ENCODE peak calls at places on chromosomes 7 and 10, in five cellular contexts. One of them, this sample, is unnamed.

GRCh38 chr10:103828587-103829186 is 26.7 kb downstream of the SH3PXD2A start:
- DNase-seq in H9: no peak
- DNase-seq in fibroblast of lung: no peak
- DNase-seq in K562: no peak
- DNase-seq in PC-3: no peak
- DNase-seq in this sample: no peak

GRCh38 chr10:50224330-50224952 is 26.9 kb downstream of the ASAH2 start:
- DNase-seq in H9: peak; percentile 42
- DNase-seq in fibroblast of lung: peak; percentile 70
- DNase-seq in K562: peak; percentile 85
- DNase-seq in PC-3: peak; percentile 99
- DNase-seq in this sample: peak; percentile 69

GRCh38 chr10:84783386-84783785 is 455.0 kb downstream of the CCSER2 start:
- DNase-seq in H9: peak; percentile 54
- DNase-seq in fibroblast of lung: no peak
- DNase-seq in K562: peak; percentile 28
- DNase-seq in PC-3: peak; percentile 34
- DNase-seq in this sample: peak; percentile 77

GRCh38 chr7:129859188-129859587 is 93.6 kb downstream of the UBE2H start:
- DNase-seq in H9: no peak
- DNase-seq in fibroblast of lung: no peak
- DNase-seq in K562: no peak
- DNase-seq in PC-3: no peak
- DNase-seq in this sample: no peak

GRCh38 chr7:158267737-158268435 is 319.7 kb downstream of the PTPRN2 start:
- DNase-seq in H9: no peak
- DNase-seq in fibroblast of lung: no peak
- DNase-seq in K562: no peak
- DNase-seq in PC-3: no peak
- DNase-seq in this sample: no peak

GRCh38 chr10:107409517-107409916 is 245.0 kb upstream of the SORCS1 start:
- DNase-seq in H9: no peak
- DNase-seq in fibroblast of lung: peak; percentile 23
- DNase-seq in K562: no peak
- DNase-seq in PC-3: peak; percentile 49
- DNase-seq in this sample: peak; percentile 50

GRCh38 chr7:99782012-99782953 is 1.7 kb downstream of the CYP3A4 start:
- DNase-seq in H9: no peak
- DNase-seq in fibroblast of lung: no peak
- DNase-seq in K562: peak; percentile 20
- DNase-seq in PC-3: peak; percentile 11
- DNase-seq in this sample: no peak

GRCh38 chr7:95725170-95725569 is 47.2 kb upstream of the DYNC1I1 start:
- DNase-seq in H9: no peak
- DNase-seq in fibroblast of lung: no peak
- DNase-seq in K562: no peak
- DNase-seq in PC-3: peak; percentile 18
- DNase-seq in this sample: no peak

GRCh38 chr10:65341323-65341922 is 1584.4 kb upstream of the LRRTM3 start:
- DNase-seq in H9: no peak
- DNase-seq in fibroblast of lung: peak; percentile 67
- DNase-seq in K562: no peak
- DNase-seq in PC-3: peak; percentile 90
- DNase-seq in this sample: no peak

GRCh38 chr10:109762556-109762955 is 160.8 kb downstream of the XPNPEP1 start:
- DNase-seq in H9: no peak
- DNase-seq in fibroblast of lung: no peak
- DNase-seq in K562: no peak
- DNase-seq in PC-3: no peak
- DNase-seq in this sample: no peak

GRCh38 chr10:72261323-72262018 is 12.3 kb upstream of the DDIT4 start:
- DNase-seq in H9: no peak
- DNase-seq in fibroblast of lung: no peak
- DNase-seq in K562: peak; percentile 81
- DNase-seq in PC-3: peak; percentile 25
- DNase-seq in this sample: no peak

GRCh38 chr10:19421664-19422063 is 373.1 kb downstream of the MALRD1 start:
- DNase-seq in H9: no peak
- DNase-seq in fibroblast of lung: peak; percentile 71
- DNase-seq in K562: no peak
- DNase-seq in PC-3: no peak
- DNase-seq in this sample: no peak

GRCh38 chr10:79105818-79106217 is 37.1 kb downstream of the ZMIZ1 start:
- DNase-seq in H9: no peak
- DNase-seq in fibroblast of lung: no peak
- DNase-seq in K562: no peak
- DNase-seq in PC-3: no peak
- DNase-seq in this sample: no peak

GRCh38 chr10:63724922-63725321 is 203.7 kb downstream of the REEP3 start:
- DNase-seq in H9: no peak
- DNase-seq in fibroblast of lung: no peak
- DNase-seq in K562: no peak
- DNase-seq in PC-3: peak; percentile 35
- DNase-seq in this sample: no peak

GRCh38 chr7:30562498-30562897 is 32.2 kb upstream of the GARS1 start:
- DNase-seq in H9: no peak
- DNase-seq in fibroblast of lung: peak; percentile 85
- DNase-seq in K562: peak; percentile 51
- DNase-seq in PC-3: peak; percentile 40
- DNase-seq in this sample: no peak

GRCh38 chr7:99290980-99291607 is 18.5 kb downstream of the MYH16 start:
- DNase-seq in H9: no peak
- DNase-seq in fibroblast of lung: peak; percentile 92
- DNase-seq in K562: no peak
- DNase-seq in PC-3: no peak
- DNase-seq in this sample: no peak

GRCh38 chr7:99201027-99201426 is 6.9 kb downstream of the KPNA7 start:
- DNase-seq in H9: no peak
- DNase-seq in fibroblast of lung: peak; percentile 37
- DNase-seq in K562: no peak
- DNase-seq in PC-3: peak; percentile 94
- DNase-seq in this sample: no peak

GRCh38 chr7:123748171-123748733 is 551 bp downstream of the WASL start:
- DNase-seq in H9: peak; percentile 37
- DNase-seq in fibroblast of lung: peak; percentile 42
- DNase-seq in K562: peak; percentile 70
- DNase-seq in PC-3: peak; percentile 28
- DNase-seq in this sample: peak; percentile 77

GRCh38 chr7:156162451-156162850 is 350.2 kb upstream of the SHH start:
- DNase-seq in H9: no peak
- DNase-seq in fibroblast of lung: no peak
- DNase-seq in K562: no peak
- DNase-seq in PC-3: no peak
- DNase-seq in this sample: peak; percentile 10

GRCh38 chr7:42878303-42878702 is 33.6 kb downstream of the C7orf25 start:
- DNase-seq in H9: no peak
- DNase-seq in fibroblast of lung: no peak
- DNase-seq in K562: no peak
- DNase-seq in PC-3: no peak
- DNase-seq in this sample: no peak

GRCh38 chr7:16492513-16493062 is 27.1 kb upstream of the SOSTDC1 start:
- DNase-seq in H9: no peak
- DNase-seq in fibroblast of lung: peak; percentile 56
- DNase-seq in K562: peak; percentile 72
- DNase-seq in PC-3: peak; percentile 46
- DNase-seq in this sample: no peak

GRCh38 chr7:147756290-147756689 is 834.3 kb upstream of the C7orf33 start:
- DNase-seq in H9: no peak
- DNase-seq in fibroblast of lung: no peak
- DNase-seq in K562: no peak
- DNase-seq in PC-3: no peak
- DNase-seq in this sample: no peak

GRCh38 chr7:29207469-29207868 is 12.9 kb downstream of the CHN2 start:
- DNase-seq in H9: no peak
- DNase-seq in fibroblast of lung: no peak
- DNase-seq in K562: no peak
- DNase-seq in PC-3: peak; percentile 49
- DNase-seq in this sample: no peak

GRCh38 chr10:32379314-32379949 is 32.5 kb upstream of the EPC1 start:
- DNase-seq in H9: peak; percentile 36
- DNase-seq in fibroblast of lung: peak; percentile 78
- DNase-seq in K562: peak; percentile 83
- DNase-seq in PC-3: peak; percentile 93
- DNase-seq in this sample: peak; percentile 56

GRCh38 chr10:119441151-119441821 is 101.2 kb downstream of the RGS10 start:
- DNase-seq in H9: no peak
- DNase-seq in fibroblast of lung: peak; percentile 84
- DNase-seq in K562: no peak
- DNase-seq in PC-3: no peak
- DNase-seq in this sample: no peak

GRCh38 chr7:6416516-6417145 is 31.1 kb downstream of the DAGLB start:
- DNase-seq in H9: peak; percentile 89
- DNase-seq in fibroblast of lung: peak; percentile 40
- DNase-seq in K562: no peak
- DNase-seq in PC-3: peak; percentile 50
- DNase-seq in this sample: peak; percentile 94

GRCh38 chr10:73774637-73775036 is 7.2 kb upstream of the CHCHD1 start:
- DNase-seq in H9: no peak
- DNase-seq in fibroblast of lung: peak; percentile 33
- DNase-seq in K562: peak; percentile 80
- DNase-seq in PC-3: peak; percentile 91
- DNase-seq in this sample: no peak

GRCh38 chr7:74718336-74718735 is 55.5 kb upstream of the NCF1 start:
- DNase-seq in H9: no peak
- DNase-seq in fibroblast of lung: no peak
- DNase-seq in K562: no peak
- DNase-seq in PC-3: peak; percentile 18
- DNase-seq in this sample: no peak

GRCh38 chr10:79336739-79337138 is 10.5 kb upstream of the PPIF start:
- DNase-seq in H9: peak; percentile 50
- DNase-seq in fibroblast of lung: no peak
- DNase-seq in K562: no peak
- DNase-seq in PC-3: no peak
- DNase-seq in this sample: peak; percentile 80

GRCh38 chr10:32156031-32156495 is 99.8 kb upstream of the KIF5B start:
- DNase-seq in H9: no peak
- DNase-seq in fibroblast of lung: no peak
- DNase-seq in K562: no peak
- DNase-seq in PC-3: peak; percentile 58
- DNase-seq in this sample: no peak

GRCh38 chr10:29131952-29132820 is 156.7 kb upstream of the LYZL1 start:
- DNase-seq in H9: no peak
- DNase-seq in fibroblast of lung: peak; percentile 14
- DNase-seq in K562: peak; percentile 92
- DNase-seq in PC-3: peak; percentile 56
- DNase-seq in this sample: no peak

DNA sequence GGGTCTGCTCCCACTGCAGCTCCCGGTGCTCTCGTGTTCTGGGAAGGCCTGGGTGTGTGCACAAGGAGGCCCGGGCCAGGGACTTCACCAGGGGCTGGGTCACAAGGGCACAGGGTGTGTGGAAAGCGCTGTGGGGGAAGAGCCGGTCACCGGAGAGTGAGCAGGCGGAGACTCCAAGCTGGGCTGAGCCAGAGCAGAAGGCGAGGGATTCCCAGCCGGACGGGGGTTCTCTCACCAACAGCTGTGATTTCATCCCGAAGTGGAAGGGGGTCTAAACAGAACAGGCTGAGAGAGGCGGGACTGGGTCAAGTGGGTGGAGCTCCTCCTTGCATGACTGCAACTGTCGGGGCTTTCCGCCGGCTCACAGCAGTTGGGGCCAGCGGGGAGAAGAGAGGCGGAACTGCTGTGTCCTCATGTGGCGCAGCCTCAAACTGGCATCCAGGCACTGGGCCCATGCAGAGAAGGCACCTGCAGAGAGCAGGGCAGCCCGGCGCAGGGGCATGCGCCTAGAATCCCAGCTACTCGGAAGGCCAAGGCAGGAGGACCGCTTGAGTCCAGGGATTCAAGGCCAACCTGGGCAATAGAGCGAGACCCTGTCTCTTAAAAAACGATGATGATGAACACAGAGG is 7.6 kb upstream of the ORAI2 start:
- DNase-seq in H9: peak; percentile 54
- DNase-seq in fibroblast of lung: no peak
- DNase-seq in K562: no peak
- DNase-seq in PC-3: no peak
- DNase-seq in this sample: peak; percentile 59
- H3K9ac ChIP-seq in H9: no peak overlapping the region
- H3K9ac ChIP-seq in fibroblast of lung: no peak overlapping the region
- H3K9ac ChIP-seq in K562: no peak overlapping the region
- H3K9ac ChIP-seq in PC-3: no peak overlapping the region
- H3K9ac ChIP-seq in this sample: no peak overlapping the region

DNA sequence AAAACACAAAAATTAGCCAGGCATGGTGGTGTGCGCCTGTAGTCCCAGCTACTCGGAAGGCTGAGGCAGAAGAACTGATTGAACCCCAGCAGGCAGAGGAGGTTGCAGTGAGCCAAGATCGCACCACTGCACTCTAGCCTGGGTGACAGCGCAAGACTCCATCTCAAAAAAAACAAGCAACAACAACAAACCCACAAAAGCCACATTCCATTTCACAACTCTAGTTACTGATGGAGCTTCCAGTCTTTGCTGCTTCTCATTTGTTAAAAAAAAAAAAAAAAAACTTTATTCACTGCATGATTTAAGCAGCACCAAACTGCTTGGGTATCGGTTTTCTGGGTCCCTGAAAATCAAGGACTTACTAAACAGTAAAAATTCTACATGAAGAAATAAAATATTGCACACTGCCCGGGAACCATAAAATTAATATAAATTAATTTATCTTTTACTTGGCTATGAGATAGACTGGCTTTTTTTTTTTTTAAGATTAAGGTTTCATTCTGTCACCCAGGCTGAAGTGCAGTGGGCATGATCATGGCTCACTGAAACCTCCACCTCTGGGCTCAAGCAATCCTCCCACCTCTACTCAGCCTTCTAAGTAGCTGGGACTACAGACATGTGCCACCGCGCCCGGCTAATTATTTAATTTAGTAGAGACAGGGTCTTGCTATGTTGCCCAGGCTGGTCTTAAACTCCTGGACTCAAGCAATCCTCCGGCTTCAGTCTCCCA is 42.0 kb downstream of the SRPK2 start:
- DNase-seq in H9: no peak
- DNase-seq in fibroblast of lung: no peak
- DNase-seq in K562: no peak
- DNase-seq in PC-3: no peak
- DNase-seq in this sample: no peak
- H3K9ac ChIP-seq in H9: no peak overlapping the region
- H3K9ac ChIP-seq in fibroblast of lung: no peak overlapping the region
- H3K9ac ChIP-seq in K562: no peak overlapping the region
- H3K9ac ChIP-seq in PC-3: no peak overlapping the region
- H3K9ac ChIP-seq in this sample: no peak overlapping the region

GRCh38 chr10:85891471-85891870 is 475.1 kb downstream of the GRID1 start:
- DNase-seq in H9: no peak
- DNase-seq in fibroblast of lung: no peak
- DNase-seq in K562: no peak
- DNase-seq in PC-3: no peak
- DNase-seq in this sample: no peak
- H3K9ac ChIP-seq in H9: no peak overlapping the region
- H3K9ac ChIP-seq in fibroblast of lung: no peak overlapping the region
- H3K9ac ChIP-seq in K562: no peak overlapping the region
- H3K9ac ChIP-seq in PC-3: no peak overlapping the region
- H3K9ac ChIP-seq in this sample: no peak overlapping the region

DNA sequence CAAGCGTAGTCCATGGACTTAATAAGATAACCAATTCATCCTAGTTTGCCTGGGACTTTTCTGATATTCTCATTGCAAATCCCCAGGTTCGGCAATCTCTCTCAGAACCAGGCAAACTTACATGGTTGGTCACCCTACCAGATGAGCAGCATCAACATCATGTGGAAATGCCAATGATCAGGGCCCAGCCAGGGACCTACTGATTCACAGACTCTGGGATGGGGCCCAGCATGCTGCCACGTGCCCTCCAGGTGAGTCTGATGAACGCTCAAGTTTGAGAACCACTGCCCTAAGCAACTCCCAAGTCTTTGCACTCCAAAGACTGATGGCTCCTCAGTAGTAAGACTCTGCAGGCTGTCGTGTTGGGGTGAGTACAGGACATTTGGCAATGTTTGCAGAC is 2.7 kb downstream of the LAMB4 start:
- DNase-seq in H9: no peak
- DNase-seq in fibroblast of lung: no peak
- DNase-seq in K562: no peak
- DNase-seq in PC-3: no peak
- DNase-seq in this sample: no peak
- H3K9ac ChIP-seq in H9: no peak overlapping the region
- H3K9ac ChIP-seq in fibroblast of lung: no peak overlapping the region
- H3K9ac ChIP-seq in K562: no peak overlapping the region
- H3K9ac ChIP-seq in PC-3: no peak overlapping the region
- H3K9ac ChIP-seq in this sample: no peak overlapping the region

This sample was measured in endodermal cell.